ENCODE peak calls at places on chromosomes 4 and X, in seven cellular contexts. M is coronary artery; G is NCI-H2081; V is lung; Y is stimulated activated naive B cell treated with anti-CD40 and anti-IgM and Interleukin-4, amounts not matched to agents 10 μg/mL and 1 μg/mL and 100 μg/mL, for 72 hours; O is choroid plexus epithelial cell; P is stimulated activated CD8-positive, alpha-beta memory T cell treated with anti-CD3 and anti-CD28 coated beads, Interleukin-12 subunit alpha, Interleukin-12 subunit beta, amount 100 ng/mL, for 4 hours. L is an unnamed sample.

GRCh38 chr4:102321260-102321991 is 23.9 kb downstream of the SLC39A8 start:
- DNase-seq in M (no peak), G (no peak), V (no peak), Y (peak; percentile 10), O (no peak), P (no peak), L (no peak)

GRCh38 chrX:25012433-25012735 is 3.4 kb downstream of the ARX start:
- DNase-seq in M (no peak), G (peak; percentile 16), V (no peak), Y (no peak), O (no peak), P (no peak), L (no peak)

GRCh38 chr4:16939178-16939577 is 40.7 kb upstream of the LDB2 start:
- DNase-seq in M (no peak), G (no peak), V (no peak), Y (no peak), O (no peak), P (no peak), L (no peak)

GRCh38 chrX:63922221-63922620 is 137.2 kb upstream of the ARHGEF9 start:
- DNase-seq in M (no peak), G (no peak), V (no peak), Y (no peak), O (peak; percentile 17), P (no peak), L (no peak)

GRCh38 chr4:27129871-27130277 is 269.2 kb downstream of the STIM2 start:
- DNase-seq in M (no peak), G (no peak), V (no peak), Y (no peak), O (peak; percentile 2), P (no peak), L (peak; percentile 3)

GRCh38 chrX:47218920-47219815 is 687 bp downstream of the CDK16 start:
- DNase-seq in M (no peak), G (no peak), V (peak; percentile 46), Y (peak; percentile 42), O (no peak), P (peak; percentile 30), L (no peak)

GRCh38 chr4:83599183-83599582 is 63.3 kb downstream of the GPAT3 start:
- DNase-seq in M (no peak), G (no peak), V (no peak), Y (peak; percentile 4), O (peak; percentile 73), P (no peak), L (peak; percentile 69)

GRCh38 chr4:71713611-71714203 is 70.2 kb downstream of the GC start:
- DNase-seq in M (no peak), G (peak; percentile 12), V (no peak), Y (no peak), O (peak; percentile 75), P (no peak), L (peak; percentile 65)

GRCh38 chr4:53935780-53936179 is 128.6 kb downstream of the CHIC2 start:
- DNase-seq in M (no peak), G (no peak), V (no peak), Y (no peak), O (peak; percentile 84), P (no peak), L (peak; percentile 90)

GRCh38 chr4:22324422-22324821 is 191.4 kb downstream of the ADGRA3 start:
- DNase-seq in M (no peak), G (no peak), V (no peak), Y (no peak), O (no peak), P (no peak), L (no peak)

GRCh38 chrX:9369802-9370291 is 95.0 kb upstream of the TBL1X start:
- DNase-seq in M (no peak), G (no peak), V (no peak), Y (no peak), O (peak; percentile 16), P (no peak), L (no peak)

GRCh38 chr4:188295899-188296298 is 156.7 kb downstream of the TRIML1 start:
- DNase-seq in M (no peak), G (no peak), V (no peak), Y (no peak), O (no peak), P (no peak), L (peak; percentile 8)

GRCh38 chr4:1792832-1793495 is at the start of gene FGFR3:
- DNase-seq in M (no peak), G (peak; percentile 20), V (no peak), Y (no peak), O (no peak), P (peak; percentile 27), L (no peak)

GRCh38 chr4:122798101-122798500 is 28.5 kb upstream of the FGF2 start:
- DNase-seq in M (no peak), G (no peak), V (no peak), Y (no peak), O (peak; percentile 97), P (no peak), L (peak; percentile 98)

GRCh38 chrX:49992809-49993208 is 70.4 kb downstream of the CLCN5 start:
- DNase-seq in M (no peak), G (no peak), V (no peak), Y (no peak), O (no peak), P (no peak), L (no peak)

GRCh38 chrX:100685284-100685996 is 41.4 kb downstream of the SRPX2 start:
- DNase-seq in M (no peak), G (peak; percentile 79), V (peak; percentile 70), Y (peak; percentile 64), O (peak; percentile 89), P (no peak), L (peak; percentile 79)

GRCh38 chr4:184397516-184398163 is 76.7 kb downstream of the IRF2 start:
- DNase-seq in M (peak; percentile 58), G (no peak), V (no peak), Y (no peak), O (no peak), P (no peak), L (no peak)

GRCh38 chr4:188930822-188931221 is 791.6 kb downstream of the TRIML1 start:
- DNase-seq in M (no peak), G (no peak), V (no peak), Y (no peak), O (peak; percentile 2), P (no peak), L (no peak)

GRCh38 chr4:99816611-99817309 is at the start of gene DAPP1:
- DNase-seq in M (no peak), G (no peak), V (peak; percentile 40), Y (peak; percentile 90), O (no peak), P (peak; percentile 38), L (no peak)

GRCh38 chr4:121669163-121669550 is 27.6 kb downstream of the ANXA5 start:
- DNase-seq in M (no peak), G (no peak), V (no peak), Y (no peak), O (peak; percentile 48), P (no peak), L (peak; percentile 55)

GRCh38 chr4:3857316-3857926 is 91.2 kb downstream of the ADRA2C start:
- DNase-seq in M (no peak), G (no peak), V (no peak), Y (no peak), O (no peak), P (no peak), L (no peak)

GRCh38 chr4:6562931-6563901 is 11.8 kb upstream of the MAN2B2 start:
- DNase-seq in M (no peak), G (no peak), V (no peak), Y (no peak), O (no peak), P (no peak), L (peak; percentile 34)

GRCh38 chr4:127145001-127145400 is 487.8 kb upstream of the INTU start:
- DNase-seq in M (no peak), G (peak; percentile 84), V (no peak), Y (no peak), O (no peak), P (no peak), L (no peak)

GRCh38 chr4:101050836-101051205 is 296.5 kb downstream of the PPP3CA start:
- DNase-seq in M (no peak), G (no peak), V (no peak), Y (no peak), O (no peak), P (no peak), L (no peak)